ENCODE peak calls at places on chromosomes 11 and 22, in seven cellular contexts. One of them, this sample, is unnamed.

GRCh38 chr11:128421577-128421976 is 165.8 kb downstream of the ETS1 start:
- DNase-seq in GM23338: no peak
- DNase-seq in WTC11: no peak
- DNase-seq in SK-N-DZ: no peak
- DNase-seq in nephron progenitor cell: no peak
- DNase-seq in left ventricle myocardium inferior: no peak
- DNase-seq in stimulated activated CD4-positive, alpha-beta T cell treated with anti-CD3 and anti-CD28 coated beads, Interleukin-1b, Interleukin-23, amount 100 ng/mL, for 1 hour: no peak
- DNase-seq in this sample: no peak

GRCh38 chr22:42134033-42135020 is 3.7 kb upstream of the CYP2D6 start:
- DNase-seq in GM23338: no peak
- DNase-seq in WTC11: no peak
- DNase-seq in SK-N-DZ: no peak
- DNase-seq in nephron progenitor cell: no peak
- DNase-seq in left ventricle myocardium inferior: no peak
- DNase-seq in stimulated activated CD4-positive, alpha-beta T cell treated with anti-CD3 and anti-CD28 coated beads, Interleukin-1b, Interleukin-23, amount 100 ng/mL, for 1 hour: no peak
- DNase-seq in this sample: no peak

GRCh38 chr11:64744544-64745218 is 739 bp upstream of the RASGRP2 start:
- DNase-seq in GM23338: no peak
- DNase-seq in WTC11: no peak
- DNase-seq in SK-N-DZ: no peak
- DNase-seq in nephron progenitor cell: peak; percentile 55
- DNase-seq in left ventricle myocardium inferior: no peak
- DNase-seq in stimulated activated CD4-positive, alpha-beta T cell treated with anti-CD3 and anti-CD28 coated beads, Interleukin-1b, Interleukin-23, amount 100 ng/mL, for 1 hour: no peak
- DNase-seq in this sample: no peak

GRCh38 chr11:31160504-31161422 is 208.8 kb downstream of the DCDC1 start:
- DNase-seq in GM23338: peak; percentile 75
- DNase-seq in WTC11: no peak
- DNase-seq in SK-N-DZ: no peak
- DNase-seq in nephron progenitor cell: no peak
- DNase-seq in left ventricle myocardium inferior: no peak
- DNase-seq in stimulated activated CD4-positive, alpha-beta T cell treated with anti-CD3 and anti-CD28 coated beads, Interleukin-1b, Interleukin-23, amount 100 ng/mL, for 1 hour: no peak
- DNase-seq in this sample: no peak

GRCh38 chr11:17294033-17294432 is 17.5 kb downstream of the NUCB2 start:
- DNase-seq in GM23338: no peak
- DNase-seq in WTC11: no peak
- DNase-seq in SK-N-DZ: no peak
- DNase-seq in nephron progenitor cell: no peak
- DNase-seq in left ventricle myocardium inferior: no peak
- DNase-seq in stimulated activated CD4-positive, alpha-beta T cell treated with anti-CD3 and anti-CD28 coated beads, Interleukin-1b, Interleukin-23, amount 100 ng/mL, for 1 hour: no peak
- DNase-seq in this sample: no peak

GRCh38 chr11:86621854-86622253 is 50.6 kb downstream of the ME3 start:
- DNase-seq in GM23338: no peak
- DNase-seq in WTC11: no peak
- DNase-seq in SK-N-DZ: no peak
- DNase-seq in nephron progenitor cell: no peak
- DNase-seq in left ventricle myocardium inferior: no peak
- DNase-seq in stimulated activated CD4-positive, alpha-beta T cell treated with anti-CD3 and anti-CD28 coated beads, Interleukin-1b, Interleukin-23, amount 100 ng/mL, for 1 hour: no peak
- DNase-seq in this sample: no peak

GRCh38 chr22:50040717-50041116 is 17.4 kb downstream of the TTLL8 start:
- DNase-seq in GM23338: no peak
- DNase-seq in WTC11: no peak
- DNase-seq in SK-N-DZ: no peak
- DNase-seq in nephron progenitor cell: no peak
- DNase-seq in left ventricle myocardium inferior: no peak
- DNase-seq in stimulated activated CD4-positive, alpha-beta T cell treated with anti-CD3 and anti-CD28 coated beads, Interleukin-1b, Interleukin-23, amount 100 ng/mL, for 1 hour: no peak
- DNase-seq in this sample: no peak

GRCh38 chr11:18617688-18618340 is 16.3 kb downstream of the SPTY2D1 start:
- DNase-seq in GM23338: no peak
- DNase-seq in WTC11: no peak
- DNase-seq in SK-N-DZ: no peak
- DNase-seq in nephron progenitor cell: no peak
- DNase-seq in left ventricle myocardium inferior: no peak
- DNase-seq in stimulated activated CD4-positive, alpha-beta T cell treated with anti-CD3 and anti-CD28 coated beads, Interleukin-1b, Interleukin-23, amount 100 ng/mL, for 1 hour: no peak
- DNase-seq in this sample: no peak

GRCh38 chr11:102940714-102941588 is 14.6 kb downstream of the MMP13 start:
- DNase-seq in GM23338: peak; percentile 93
- DNase-seq in WTC11: peak; percentile 47
- DNase-seq in SK-N-DZ: peak; percentile 27
- DNase-seq in nephron progenitor cell: peak; percentile 46
- DNase-seq in left ventricle myocardium inferior: no peak
- DNase-seq in stimulated activated CD4-positive, alpha-beta T cell treated with anti-CD3 and anti-CD28 coated beads, Interleukin-1b, Interleukin-23, amount 100 ng/mL, for 1 hour: no peak
- DNase-seq in this sample: no peak

GRCh38 chr22:32842486-32842885 is 41.0 kb downstream of the TIMP3 start:
- DNase-seq in GM23338: no peak
- DNase-seq in WTC11: no peak
- DNase-seq in SK-N-DZ: no peak
- DNase-seq in nephron progenitor cell: no peak
- DNase-seq in left ventricle myocardium inferior: no peak
- DNase-seq in stimulated activated CD4-positive, alpha-beta T cell treated with anti-CD3 and anti-CD28 coated beads, Interleukin-1b, Interleukin-23, amount 100 ng/mL, for 1 hour: no peak
- DNase-seq in this sample: no peak

GRCh38 chr11:4480577-4481539 is 1.6 kb upstream of the OR52K1 start:
- DNase-seq in GM23338: no peak
- DNase-seq in WTC11: no peak
- DNase-seq in SK-N-DZ: no peak
- DNase-seq in nephron progenitor cell: no peak
- DNase-seq in left ventricle myocardium inferior: no peak
- DNase-seq in stimulated activated CD4-positive, alpha-beta T cell treated with anti-CD3 and anti-CD28 coated beads, Interleukin-1b, Interleukin-23, amount 100 ng/mL, for 1 hour: no peak
- DNase-seq in this sample: no peak

GRCh38 chr11:11977206-11977938 is 31.1 kb downstream of the DKK3 start:
- DNase-seq in GM23338: peak; percentile 51
- DNase-seq in WTC11: no peak
- DNase-seq in SK-N-DZ: no peak
- DNase-seq in nephron progenitor cell: no peak
- DNase-seq in left ventricle myocardium inferior: peak; percentile 71
- DNase-seq in stimulated activated CD4-positive, alpha-beta T cell treated with anti-CD3 and anti-CD28 coated beads, Interleukin-1b, Interleukin-23, amount 100 ng/mL, for 1 hour: no peak
- DNase-seq in this sample: no peak

GRCh38 chr22:35589071-35589735 is 27.9 kb downstream of the MB start:
- DNase-seq in GM23338: no peak
- DNase-seq in WTC11: no peak
- DNase-seq in SK-N-DZ: no peak
- DNase-seq in nephron progenitor cell: no peak
- DNase-seq in left ventricle myocardium inferior: no peak
- DNase-seq in stimulated activated CD4-positive, alpha-beta T cell treated with anti-CD3 and anti-CD28 coated beads, Interleukin-1b, Interleukin-23, amount 100 ng/mL, for 1 hour: no peak
- DNase-seq in this sample: no peak

GRCh38 chr11:13118691-13119090 is 109.6 kb downstream of the RASSF10 start:
- DNase-seq in GM23338: no peak
- DNase-seq in WTC11: no peak
- DNase-seq in SK-N-DZ: no peak
- DNase-seq in nephron progenitor cell: no peak
- DNase-seq in left ventricle myocardium inferior: no peak
- DNase-seq in stimulated activated CD4-positive, alpha-beta T cell treated with anti-CD3 and anti-CD28 coated beads, Interleukin-1b, Interleukin-23, amount 100 ng/mL, for 1 hour: no peak
- DNase-seq in this sample: no peak

GRCh38 chr11:86738615-86739014 is 61.7 kb upstream of the PRSS23 start:
- DNase-seq in GM23338: no peak
- DNase-seq in WTC11: no peak
- DNase-seq in SK-N-DZ: no peak
- DNase-seq in nephron progenitor cell: no peak
- DNase-seq in left ventricle myocardium inferior: no peak
- DNase-seq in stimulated activated CD4-positive, alpha-beta T cell treated with anti-CD3 and anti-CD28 coated beads, Interleukin-1b, Interleukin-23, amount 100 ng/mL, for 1 hour: no peak
- DNase-seq in this sample: no peak

GRCh38 chr22:49214976-49215375 is 612.7 kb downstream of the BRD1 start:
- DNase-seq in GM23338: no peak
- DNase-seq in WTC11: peak; percentile 2
- DNase-seq in SK-N-DZ: no peak
- DNase-seq in nephron progenitor cell: no peak
- DNase-seq in left ventricle myocardium inferior: peak; percentile 6
- DNase-seq in stimulated activated CD4-positive, alpha-beta T cell treated with anti-CD3 and anti-CD28 coated beads, Interleukin-1b, Interleukin-23, amount 100 ng/mL, for 1 hour: no peak
- DNase-seq in this sample: no peak

GRCh38 chr11:87820026-87820425 is 355.2 kb downstream of the RAB38 start:
- DNase-seq in GM23338: no peak
- DNase-seq in WTC11: no peak
- DNase-seq in SK-N-DZ: no peak
- DNase-seq in nephron progenitor cell: no peak
- DNase-seq in left ventricle myocardium inferior: no peak
- DNase-seq in stimulated activated CD4-positive, alpha-beta T cell treated with anti-CD3 and anti-CD28 coated beads, Interleukin-1b, Interleukin-23, amount 100 ng/mL, for 1 hour: no peak
- DNase-seq in this sample: no peak

GRCh38 chr11:117836077-117836960 is 11.8 kb upstream of the FXYD2 start:
- DNase-seq in GM23338: no peak
- DNase-seq in WTC11: no peak
- DNase-seq in SK-N-DZ: no peak
- DNase-seq in nephron progenitor cell: no peak
- DNase-seq in left ventricle myocardium inferior: no peak
- DNase-seq in stimulated activated CD4-positive, alpha-beta T cell treated with anti-CD3 and anti-CD28 coated beads, Interleukin-1b, Interleukin-23, amount 100 ng/mL, for 1 hour: no peak
- DNase-seq in this sample: no peak

GRCh38 chr11:17733261-17733660 is 1.3 kb upstream of the KCNC1 start:
- DNase-seq in GM23338: no peak
- DNase-seq in WTC11: no peak
- DNase-seq in SK-N-DZ: no peak
- DNase-seq in nephron progenitor cell: no peak
- DNase-seq in left ventricle myocardium inferior: no peak
- DNase-seq in stimulated activated CD4-positive, alpha-beta T cell treated with anti-CD3 and anti-CD28 coated beads, Interleukin-1b, Interleukin-23, amount 100 ng/mL, for 1 hour: no peak
- DNase-seq in this sample: no peak

GRCh38 chr11:120511116-120511803 is at the start of gene GRIK4:
- DNase-seq in GM23338: peak; percentile 93
- DNase-seq in WTC11: peak; percentile 92
- DNase-seq in SK-N-DZ: peak; percentile 58
- DNase-seq in nephron progenitor cell: peak; percentile 93
- DNase-seq in left ventricle myocardium inferior: peak; percentile 84
- DNase-seq in stimulated activated CD4-positive, alpha-beta T cell treated with anti-CD3 and anti-CD28 coated beads, Interleukin-1b, Interleukin-23, amount 100 ng/mL, for 1 hour: peak; percentile 27
- DNase-seq in this sample: no peak

GRCh38 chr22:50112151-50113118 is 22.6 kb downstream of the MOV10L1 start:
- DNase-seq in GM23338: no peak
- DNase-seq in WTC11: no peak
- DNase-seq in SK-N-DZ: no peak
- DNase-seq in nephron progenitor cell: no peak
- DNase-seq in left ventricle myocardium inferior: no peak
- DNase-seq in stimulated activated CD4-positive, alpha-beta T cell treated with anti-CD3 and anti-CD28 coated beads, Interleukin-1b, Interleukin-23, amount 100 ng/mL, for 1 hour: no peak
- DNase-seq in this sample: no peak

GRCh38 chr11:12285106-12285505 is 92.3 kb upstream of the PARVA start:
- DNase-seq in GM23338: no peak
- DNase-seq in WTC11: no peak
- DNase-seq in SK-N-DZ: no peak
- DNase-seq in nephron progenitor cell: no peak
- DNase-seq in left ventricle myocardium inferior: no peak
- DNase-seq in stimulated activated CD4-positive, alpha-beta T cell treated with anti-CD3 and anti-CD28 coated beads, Interleukin-1b, Interleukin-23, amount 100 ng/mL, for 1 hour: no peak
- DNase-seq in this sample: no peak